ENCODE peak calls at places on chromosomes 3 and 15, in five cellular contexts. One of them, this sample, is unnamed.

GRCh38 chr15:70142072-70142321 is 44.3 kb upstream of the TLE3 start:
- DNase-seq in activated CD8-positive, alpha-beta memory T cell treated with anti-CD3 and anti-CD28 coated beads for 1 hour: no peak
- DNase-seq in midbrain: no peak
- DNase-seq in caudate nucleus: no peak
- DNase-seq in stimulated activated CD8-positive, alpha-beta memory T cell treated with anti-CD3 and anti-CD28 coated beads, Interleukin-2, amount 100 ng/mL, for 1 hour: no peak
- DNase-seq in this sample: no peak

GRCh38 chr15:31459011-31459748 is 132.5 kb downstream of the KLF13 start:
- DNase-seq in activated CD8-positive, alpha-beta memory T cell treated with anti-CD3 and anti-CD28 coated beads for 1 hour: no peak
- DNase-seq in stimulated activated CD8-positive, alpha-beta memory T cell treated with anti-CD3 and anti-CD28 coated beads, Interleukin-2, amount 100 ng/mL, for 1 hour: no peak
- DNase-seq in midbrain: no peak
- DNase-seq in caudate nucleus: no peak
- DNase-seq in this sample: no peak

GRCh38 chr15:47682661-47683060 is 34.6 kb upstream of the SEMA6D start:
- DNase-seq in caudate nucleus: no peak
- DNase-seq in stimulated activated CD8-positive, alpha-beta memory T cell treated with anti-CD3 and anti-CD28 coated beads, Interleukin-2, amount 100 ng/mL, for 1 hour: no peak
- DNase-seq in activated CD8-positive, alpha-beta memory T cell treated with anti-CD3 and anti-CD28 coated beads for 1 hour: no peak
- DNase-seq in midbrain: no peak
- DNase-seq in this sample: no peak

GRCh38 chr15:74376226-74376625 is 8.8 kb upstream of the CYP11A1 start:
- DNase-seq in caudate nucleus: no peak
- DNase-seq in activated CD8-positive, alpha-beta memory T cell treated with anti-CD3 and anti-CD28 coated beads for 1 hour: no peak
- DNase-seq in midbrain: no peak
- DNase-seq in stimulated activated CD8-positive, alpha-beta memory T cell treated with anti-CD3 and anti-CD28 coated beads, Interleukin-2, amount 100 ng/mL, for 1 hour: no peak
- DNase-seq in this sample: no peak

GRCh38 chr15:41788262-41788661 is 14.0 kb downstream of the MAPKBP1 start:
- DNase-seq in stimulated activated CD8-positive, alpha-beta memory T cell treated with anti-CD3 and anti-CD28 coated beads, Interleukin-2, amount 100 ng/mL, for 1 hour: no peak
- DNase-seq in caudate nucleus: no peak
- DNase-seq in activated CD8-positive, alpha-beta memory T cell treated with anti-CD3 and anti-CD28 coated beads for 1 hour: no peak
- DNase-seq in midbrain: no peak
- DNase-seq in this sample: no peak

GRCh38 chr3:13141991-13142412 is 68.8 kb upstream of the IQSEC1 start:
- DNase-seq in stimulated activated CD8-positive, alpha-beta memory T cell treated with anti-CD3 and anti-CD28 coated beads, Interleukin-2, amount 100 ng/mL, for 1 hour: no peak
- DNase-seq in caudate nucleus: no peak
- DNase-seq in activated CD8-positive, alpha-beta memory T cell treated with anti-CD3 and anti-CD28 coated beads for 1 hour: no peak
- DNase-seq in midbrain: peak
- DNase-seq in this sample: no peak

GRCh38 chr3:89925976-89926375 is 818.6 kb downstream of the EPHA3 start:
- DNase-seq in caudate nucleus: no peak
- DNase-seq in activated CD8-positive, alpha-beta memory T cell treated with anti-CD3 and anti-CD28 coated beads for 1 hour: no peak
- DNase-seq in midbrain: no peak
- DNase-seq in stimulated activated CD8-positive, alpha-beta memory T cell treated with anti-CD3 and anti-CD28 coated beads, Interleukin-2, amount 100 ng/mL, for 1 hour: no peak
- DNase-seq in this sample: no peak

GRCh38 chr15:59352189-59352588 is 20.5 kb downstream of the MYO1E start:
- DNase-seq in caudate nucleus: no peak
- DNase-seq in midbrain: no peak
- DNase-seq in activated CD8-positive, alpha-beta memory T cell treated with anti-CD3 and anti-CD28 coated beads for 1 hour: no peak
- DNase-seq in stimulated activated CD8-positive, alpha-beta memory T cell treated with anti-CD3 and anti-CD28 coated beads, Interleukin-2, amount 100 ng/mL, for 1 hour: no peak
- DNase-seq in this sample: no peak